ENCODE peak calls at places on chromosomes 1 and 21, in eight cellular contexts. E is esophagus muscularis mucosa, U is cardiac muscle cell, Z is colonic mucosa, F is tibial artery, H is HCT116, J is PC-9, K is left ventricle myocardium inferior. R is an unnamed sample.
A peak's percentile ranks its signal among the peaks of the same experiment; 100 is the strongest.

GRCh38 chr1:72366473-72366872 is 84.1 kb upstream of the NEGR1 start:
- DNase-seq in E (no peak), U (peak; percentile 68), Z (no peak), F (no peak), H (no peak), J (peak; percentile 11), K (no peak), R (no peak)

GRCh38 chr1:93701619-93702018 is 20.0 kb upstream of the BCAR3 start:
- DNase-seq in E (no peak), U (peak; percentile 87), Z (no peak), F (no peak), H (peak; percentile 97), J (peak; percentile 97), K (no peak), R (peak; percentile 91)

GRCh38 chr1:53586765-53587164 is 127.6 kb downstream of the DMRTB1 start:
- DNase-seq in E (no peak), U (no peak), Z (no peak), F (no peak), H (no peak), J (no peak), K (no peak), R (no peak)

GRCh38 chr1:67339623-67340343 is 32.1 kb downstream of the IL12RB2 start:
- DNase-seq in E (no peak), U (peak; percentile 49), Z (no peak), F (no peak), H (no peak), J (peak; percentile 22), K (no peak), R (peak; percentile 20)

GRCh38 chr1:40141878-40142535 is 19.2 kb upstream of the RLF start:
- DNase-seq in E (no peak), U (peak; percentile 32), Z (no peak), F (no peak), H (no peak), J (peak; percentile 44), K (no peak), R (no peak)

GRCh38 chr1:187091666-187092065 is 262.9 kb downstream of the PLA2G4A start:
- DNase-seq in E (no peak), U (no peak), Z (no peak), F (no peak), H (no peak), J (no peak), K (no peak), R (no peak)

GRCh38 chr1:15337656-15338402 is 71.9 kb upstream of the EFHD2 start:
- DNase-seq in E (no peak), U (peak; percentile 70), Z (peak; percentile 18), F (peak; percentile 62), H (peak; percentile 70), J (peak; percentile 43), K (no peak), R (no peak)

GRCh38 chr1:87104140-87104539 is 189.7 kb downstream of the HS2ST1 start:
- DNase-seq in E (no peak), U (no peak), Z (no peak), F (no peak), H (no peak), J (no peak), K (no peak), R (no peak)

GRCh38 chr1:176639136-176639535 is 176.2 kb downstream of the PAPPA2 start:
- DNase-seq in E (no peak), U (no peak), Z (no peak), F (no peak), H (no peak), J (no peak), K (no peak), R (no peak)

GRCh38 chr1:219304227-219305226 is 130.8 kb downstream of the LYPLAL1 start:
- DNase-seq in E (no peak), U (peak; percentile 50), Z (no peak), F (no peak), H (no peak), J (peak; percentile 37), K (peak; percentile 46), R (no peak)

GRCh38 chr1:201750934-201751333 is 78.0 kb upstream of the IPO9 start:
- DNase-seq in E (no peak), U (peak; percentile 78), Z (no peak), F (no peak), H (no peak), J (no peak), K (no peak), R (no peak)

GRCh38 chr1:13749543-13750307 is 49.7 kb downstream of the PRDM2 start:
- DNase-seq in E (peak; percentile 92), U (peak; percentile 61), Z (no peak), F (peak; percentile 62), H (no peak), J (no peak), K (peak; percentile 70), R (no peak)

GRCh38 chr1:200524092-200524491 is 96.5 kb downstream of the KIF14 start:
- DNase-seq in E (no peak), U (no peak), Z (no peak), F (no peak), H (no peak), J (no peak), K (no peak), R (no peak)

GRCh38 chr1:156910309-156910782 is 10.1 kb upstream of the LRRC71 start:
- DNase-seq in E (no peak), U (no peak), Z (peak; percentile 47), F (no peak), H (no peak), J (no peak), K (no peak), R (no peak)

GRCh38 chr1:75542818-75543570 is 67.9 kb downstream of the SLC44A5 start:
- DNase-seq in E (no peak), U (peak; percentile 27), Z (no peak), F (no peak), H (no peak), J (no peak), K (no peak), R (no peak)

GRCh38 chr21:30206551-30207251 is 9.2 kb downstream of the CLDN8 start:
- DNase-seq in E (no peak), U (peak; percentile 91), Z (no peak), F (no peak), H (no peak), J (peak; percentile 52), K (no peak), R (no peak)

GRCh38 chr1:228096416-228097332 is 6.5 kb downstream of the C1orf35 start:
- DNase-seq in E (no peak), U (no peak), Z (no peak), F (peak; percentile 12), H (no peak), J (no peak), K (no peak), R (no peak)

GRCh38 chr1:47984175-47984789 is 12.9 kb downstream of the TRABD2B start:
- DNase-seq in E (no peak), U (peak; percentile 9), Z (no peak), F (no peak), H (no peak), J (no peak), K (peak; percentile 34), R (no peak)

GRCh38 chr1:59220356-59220755 is 76.5 kb upstream of the FGGY start:
- DNase-seq in E (no peak), U (peak; percentile 23), Z (no peak), F (no peak), H (no peak), J (no peak), K (no peak), R (no peak)

GRCh38 chr21:46509760-46510159 is 51.1 kb downstream of the DIP2A start:
- DNase-seq in E (no peak), U (peak; percentile 60), Z (peak; percentile 37), F (no peak), H (peak; percentile 18), J (no peak), K (no peak), R (no peak)

GRCh38 chr1:209884665-209885117 is 53.3 kb upstream of the SYT14 start:
- DNase-seq in E (no peak), U (peak; percentile 98), Z (peak; percentile 39), F (peak; percentile 79), H (peak; percentile 81), J (peak; percentile 85), K (no peak), R (peak; percentile 97)

GRCh38 chr21:26834181-26834945 is 10.8 kb downstream of the ADAMTS1 start:
- DNase-seq in E (no peak), U (peak; percentile 53), Z (no peak), F (no peak), H (no peak), J (no peak), K (no peak), R (no peak)

GRCh38 chr21:26833011-26833410 is 12.2 kb downstream of the ADAMTS1 start:
- DNase-seq in E (no peak), U (no peak), Z (no peak), F (no peak), H (no peak), J (no peak), K (no peak), R (no peak)

GRCh38 chr21:26835027-26835713 is 10.0 kb downstream of the ADAMTS1 start:
- DNase-seq in E (no peak), U (peak; percentile 82), Z (no peak), F (no peak), H (no peak), J (no peak), K (no peak), R (no peak)

GRCh38 chr21:26832513-26832912 is 12.7 kb downstream of the ADAMTS1 start:
- DNase-seq in E (no peak), U (no peak), Z (no peak), F (no peak), H (no peak), J (no peak), K (no peak), R (no peak)

GRCh38 chr21:26833460-26833939 is 11.7 kb downstream of the ADAMTS1 start:
- DNase-seq in E (no peak), U (peak; percentile 33), Z (no peak), F (no peak), H (no peak), J (no peak), K (no peak), R (no peak)
- H3K4me3 ChIP-seq in E (no peak overlapping the region), U (no peak overlapping the region), Z (no peak overlapping the region), F (no peak overlapping the region), H (no peak overlapping the region), J (no peak overlapping the region), K (no peak overlapping the region), R (no peak overlapping the region)

GRCh38 chr1:5811419-5811818 is 180.8 kb downstream of the NPHP4 start:
- DNase-seq in E (no peak), U (no peak), Z (no peak), F (no peak), H (no peak), J (no peak), K (no peak), R (no peak)
- TF ChIP-seq CTCF in E (no peak), U (no peak), Z (no peak), F (no peak), H (no peak), J (no peak), K (no peak), R (no peak)

GRCh38 chr1:107702946-107703571 is 261.9 kb downstream of the VAV3 start:
- DNase-seq in E (no peak), U (no peak), Z (no peak), F (no peak), H (no peak), J (no peak), K (no peak), R (no peak)
- H3K27ac ChIP-seq in E (no peak overlapping the region), U (no peak overlapping the region), Z (no peak overlapping the region), F (no peak overlapping the region), H (no peak overlapping the region), J (no peak overlapping the region), K (no peak overlapping the region), R (no peak overlapping the region)

DNA sequence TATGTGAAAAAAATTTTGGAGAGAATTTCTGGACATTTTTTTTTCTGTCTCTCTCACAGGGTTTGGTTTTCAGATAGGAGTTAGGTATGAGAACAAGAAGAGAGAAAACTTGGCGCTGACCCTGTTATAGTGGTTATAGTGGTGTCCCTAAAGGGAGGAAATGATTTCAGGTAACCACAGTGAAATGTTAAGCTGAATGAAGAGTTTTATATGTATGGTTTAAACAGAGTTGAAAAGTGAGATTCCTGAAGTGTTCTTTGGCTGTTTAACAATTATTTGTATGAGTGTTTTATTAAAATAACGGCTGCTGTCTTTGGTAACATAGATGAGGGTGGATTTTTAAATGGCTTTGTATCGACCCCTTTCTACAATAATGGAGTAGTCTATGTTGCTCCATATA is 6.3 kb downstream of the RBM15 start:
- DNase-seq in E (no peak), U (no peak), Z (no peak), F (no peak), H (no peak), J (no peak), K (no peak), R (no peak)
- H3K4me3 ChIP-seq in E (no peak overlapping the region), U (no peak overlapping the region), Z (no peak overlapping the region), F (no peak overlapping the region), H (no peak overlapping the region), J (no peak overlapping the region), K (no peak overlapping the region), R (no peak overlapping the region)